ENCODE peak calls at places on chromosome 2, in ten cellular contexts. One of them, this sample, is unnamed.

GRCh38 chr2:48844418-48845155 is 89.1 kb upstream of the LHCGR start:
- DNase-seq in cardiac muscle cell: peak; percentile 73
- DNase-seq in fibroblast of pulmonary artery: peak; percentile 42
- DNase-seq in hepatocyte: no peak
- DNase-seq in left lung: no peak
- DNase-seq in fibroblast of lung: peak; percentile 51
- DNase-seq in lower lobe of right lung: no peak
- DNase-seq in upper lobe of right lung: no peak
- DNase-seq in cardiac fibroblast: peak; percentile 29
- DNase-seq in spleen: no peak
- DNase-seq in this sample: no peak

GRCh38 chr2:231687133-231687852 is 21.0 kb upstream of the PTMA start:
- DNase-seq in hepatocyte: peak; percentile 67
- DNase-seq in fibroblast of pulmonary artery: peak; percentile 40
- DNase-seq in fibroblast of lung: peak; percentile 42
- DNase-seq in cardiac fibroblast: peak; percentile 60
- DNase-seq in lower lobe of right lung: peak; percentile 82
- DNase-seq in left lung: peak; percentile 64
- DNase-seq in upper lobe of right lung: peak; percentile 89
- DNase-seq in cardiac muscle cell: peak; percentile 64
- DNase-seq in spleen: peak; percentile 93
- DNase-seq in this sample: no peak

GRCh38 chr2:37635359-37636208 is 35.9 kb downstream of the CDC42EP3 start:
- DNase-seq in cardiac muscle cell: peak; percentile 86
- DNase-seq in upper lobe of right lung: peak; percentile 67
- DNase-seq in spleen: peak; percentile 81
- DNase-seq in left lung: peak; percentile 73
- DNase-seq in lower lobe of right lung: peak; percentile 68
- DNase-seq in fibroblast of pulmonary artery: peak; percentile 84
- DNase-seq in hepatocyte: peak; percentile 30
- DNase-seq in cardiac fibroblast: peak; percentile 71
- DNase-seq in fibroblast of lung: peak; percentile 73
- DNase-seq in this sample: peak; percentile 78

GRCh38 chr2:222554511-222554910 is 101.4 kb downstream of the FARSB start:
- DNase-seq in fibroblast of pulmonary artery: no peak
- DNase-seq in hepatocyte: no peak
- DNase-seq in fibroblast of lung: no peak
- DNase-seq in cardiac muscle cell: peak; percentile 6
- DNase-seq in spleen: no peak
- DNase-seq in lower lobe of right lung: no peak
- DNase-seq in cardiac fibroblast: no peak
- DNase-seq in left lung: no peak
- DNase-seq in upper lobe of right lung: no peak
- DNase-seq in this sample: no peak

GRCh38 chr2:222535477-222535876 is 111.1 kb downstream of the SGPP2 start:
- DNase-seq in lower lobe of right lung: no peak
- DNase-seq in cardiac fibroblast: no peak
- DNase-seq in fibroblast of lung: no peak
- DNase-seq in fibroblast of pulmonary artery: no peak
- DNase-seq in spleen: no peak
- DNase-seq in left lung: no peak
- DNase-seq in cardiac muscle cell: no peak
- DNase-seq in upper lobe of right lung: no peak
- DNase-seq in hepatocyte: no peak
- DNase-seq in this sample: no peak

GRCh38 chr2:75108937-75109482 is 90.3 kb downstream of the TACR1 start:
- DNase-seq in fibroblast of lung: no peak
- DNase-seq in lower lobe of right lung: no peak
- DNase-seq in cardiac fibroblast: no peak
- DNase-seq in hepatocyte: no peak
- DNase-seq in spleen: no peak
- DNase-seq in left lung: no peak
- DNase-seq in upper lobe of right lung: no peak
- DNase-seq in cardiac muscle cell: no peak
- DNase-seq in fibroblast of pulmonary artery: no peak
- DNase-seq in this sample: no peak

GRCh38 chr2:231228974-231229373 is 30.5 kb downstream of the ARMC9 start:
- DNase-seq in spleen: no peak
- DNase-seq in lower lobe of right lung: no peak
- DNase-seq in cardiac muscle cell: no peak
- DNase-seq in left lung: no peak
- DNase-seq in hepatocyte: no peak
- DNase-seq in upper lobe of right lung: no peak
- DNase-seq in fibroblast of lung: no peak
- DNase-seq in cardiac fibroblast: no peak
- DNase-seq in fibroblast of pulmonary artery: no peak
- DNase-seq in this sample: no peak

GRCh38 chr2:46062637-46063412 is 234.4 kb upstream of the EPAS1 start:
- DNase-seq in fibroblast of pulmonary artery: peak; percentile 97
- DNase-seq in cardiac fibroblast: peak; percentile 96
- DNase-seq in spleen: peak; percentile 80
- DNase-seq in fibroblast of lung: peak; percentile 92
- DNase-seq in cardiac muscle cell: peak; percentile 96
- DNase-seq in left lung: peak; percentile 67
- DNase-seq in upper lobe of right lung: peak; percentile 70
- DNase-seq in hepatocyte: peak; percentile 90
- DNase-seq in lower lobe of right lung: peak; percentile 71
- DNase-seq in this sample: peak; percentile 73

GRCh38 chr2:165911981-165912380 is 41.6 kb downstream of the TTC21B start:
- DNase-seq in hepatocyte: no peak
- DNase-seq in fibroblast of lung: no peak
- DNase-seq in cardiac muscle cell: no peak
- DNase-seq in left lung: no peak
- DNase-seq in upper lobe of right lung: no peak
- DNase-seq in fibroblast of pulmonary artery: no peak
- DNase-seq in spleen: no peak
- DNase-seq in lower lobe of right lung: no peak
- DNase-seq in cardiac fibroblast: no peak
- DNase-seq in this sample: no peak

GRCh38 chr2:223264541-223265171 is 212.7 kb downstream of the KCNE4 start:
- DNase-seq in fibroblast of lung: no peak
- DNase-seq in lower lobe of right lung: no peak
- DNase-seq in left lung: no peak
- DNase-seq in hepatocyte: no peak
- DNase-seq in cardiac muscle cell: no peak
- DNase-seq in upper lobe of right lung: no peak
- DNase-seq in spleen: no peak
- DNase-seq in fibroblast of pulmonary artery: no peak
- DNase-seq in cardiac fibroblast: no peak
- DNase-seq in this sample: no peak

DNA sequence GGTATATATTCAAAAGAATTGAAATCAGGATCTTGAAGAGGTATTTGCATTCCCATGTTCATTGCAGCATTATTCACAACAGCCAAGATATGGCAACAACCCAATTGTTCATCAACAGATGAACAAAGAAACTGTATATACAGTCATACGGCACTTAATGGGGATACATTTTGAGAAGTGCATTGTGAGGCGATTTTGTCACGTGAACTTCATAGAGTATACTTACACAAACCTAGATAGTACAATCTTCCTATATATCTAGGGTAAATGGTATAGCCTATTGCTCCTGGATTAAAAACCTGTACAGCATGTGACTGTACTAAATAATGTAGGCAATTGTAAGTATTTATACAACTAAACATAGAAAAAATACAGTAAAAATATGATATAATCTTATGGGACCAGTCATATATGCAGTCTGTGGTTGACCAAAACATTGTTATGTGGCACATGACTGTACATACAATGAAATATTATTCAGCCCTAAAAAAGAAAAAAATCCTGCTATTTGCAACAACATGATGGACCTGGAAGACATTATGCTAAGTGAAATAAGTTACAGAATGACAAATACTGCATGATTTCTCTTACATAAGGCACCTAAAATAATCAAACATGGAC is 9.2 kb upstream of the BBS5 start:
- DNase-seq in cardiac fibroblast: no peak
- DNase-seq in fibroblast of pulmonary artery: no peak
- DNase-seq in spleen: no peak
- DNase-seq in lower lobe of right lung: no peak
- DNase-seq in upper lobe of right lung: no peak
- DNase-seq in hepatocyte: no peak
- DNase-seq in cardiac muscle cell: no peak
- DNase-seq in left lung: no peak
- DNase-seq in fibroblast of lung: no peak
- DNase-seq in this sample: no peak
- TF ChIP-seq CTCF in cardiac fibroblast: no peak
- TF ChIP-seq CTCF in fibroblast of pulmonary artery: no peak
- TF ChIP-seq CTCF in spleen: no peak
- TF ChIP-seq CTCF in lower lobe of right lung: no peak
- TF ChIP-seq CTCF in upper lobe of right lung: no peak
- TF ChIP-seq CTCF in hepatocyte: no peak
- TF ChIP-seq CTCF in cardiac muscle cell: no peak
- TF ChIP-seq CTCF in left lung: no peak
- TF ChIP-seq CTCF in fibroblast of lung: no peak
- TF ChIP-seq CTCF in this sample: no peak

DNA sequence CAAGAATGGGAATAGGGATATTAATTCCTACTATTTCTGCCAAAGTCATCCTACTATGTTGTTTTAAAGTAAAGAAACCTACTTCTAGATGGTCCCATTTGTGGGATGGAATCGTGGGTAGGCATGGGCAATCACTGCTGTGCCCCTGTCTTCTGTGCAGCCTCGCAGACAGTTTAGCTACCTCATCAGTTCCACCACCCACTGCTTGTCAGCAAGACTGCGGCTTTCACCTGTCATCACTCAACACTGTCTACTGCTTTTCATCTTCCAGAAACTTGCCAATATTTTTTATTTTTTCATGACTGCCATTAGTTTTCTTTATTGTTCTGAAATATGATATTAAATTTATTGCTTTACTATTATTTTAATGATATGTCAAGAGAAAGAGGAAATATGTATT is 368.1 kb upstream of the KYNU start:
- DNase-seq in fibroblast of pulmonary artery: no peak
- DNase-seq in spleen: no peak
- DNase-seq in hepatocyte: no peak
- DNase-seq in cardiac fibroblast: no peak
- DNase-seq in lower lobe of right lung: no peak
- DNase-seq in cardiac muscle cell: no peak
- DNase-seq in fibroblast of lung: no peak
- DNase-seq in left lung: no peak
- DNase-seq in upper lobe of right lung: no peak
- DNase-seq in this sample: no peak
- H3K4me3 ChIP-seq in fibroblast of pulmonary artery: no peak overlapping the region
- H3K4me3 ChIP-seq in spleen: no peak overlapping the region
- H3K4me3 ChIP-seq in hepatocyte: no peak overlapping the region
- H3K4me3 ChIP-seq in cardiac fibroblast: no peak overlapping the region
- H3K4me3 ChIP-seq in lower lobe of right lung: no peak overlapping the region
- H3K4me3 ChIP-seq in cardiac muscle cell: no peak overlapping the region
- H3K4me3 ChIP-seq in fibroblast of lung: no peak overlapping the region
- H3K4me3 ChIP-seq in left lung: no peak overlapping the region
- H3K4me3 ChIP-seq in upper lobe of right lung: no peak overlapping the region
- H3K4me3 ChIP-seq in this sample: no peak overlapping the region

GRCh38 chr2:98155721-98156120 is 68.8 kb downstream of the VWA3B start:
- DNase-seq in fibroblast of lung: no peak
- DNase-seq in left lung: no peak
- DNase-seq in spleen: no peak
- DNase-seq in hepatocyte: no peak
- DNase-seq in cardiac fibroblast: no peak
- DNase-seq in upper lobe of right lung: no peak
- DNase-seq in fibroblast of pulmonary artery: no peak
- DNase-seq in lower lobe of right lung: no peak
- DNase-seq in cardiac muscle cell: no peak
- DNase-seq in this sample: no peak

GRCh38 chr2:98158305-98158704 is 71.3 kb downstream of the VWA3B start:
- DNase-seq in fibroblast of lung: no peak
- DNase-seq in left lung: no peak
- DNase-seq in upper lobe of right lung: no peak
- DNase-seq in lower lobe of right lung: no peak
- DNase-seq in hepatocyte: no peak
- DNase-seq in cardiac muscle cell: no peak
- DNase-seq in fibroblast of pulmonary artery: no peak
- DNase-seq in cardiac fibroblast: no peak
- DNase-seq in spleen: no peak
- DNase-seq in this sample: no peak

GRCh38 chr2:98155291-98155690 is 68.3 kb downstream of the VWA3B start:
- DNase-seq in cardiac muscle cell: no peak
- DNase-seq in left lung: no peak
- DNase-seq in fibroblast of lung: no peak
- DNase-seq in fibroblast of pulmonary artery: no peak
- DNase-seq in hepatocyte: no peak
- DNase-seq in spleen: no peak
- DNase-seq in cardiac fibroblast: no peak
- DNase-seq in upper lobe of right lung: no peak
- DNase-seq in lower lobe of right lung: no peak
- DNase-seq in this sample: no peak

GRCh38 chr2:98160574-98160973 is 73.6 kb downstream of the VWA3B start:
- DNase-seq in fibroblast of lung: no peak
- DNase-seq in cardiac muscle cell: peak; percentile 6
- DNase-seq in spleen: no peak
- DNase-seq in hepatocyte: no peak
- DNase-seq in lower lobe of right lung: no peak
- DNase-seq in fibroblast of pulmonary artery: no peak
- DNase-seq in left lung: no peak
- DNase-seq in cardiac fibroblast: no peak
- DNase-seq in upper lobe of right lung: no peak
- DNase-seq in this sample: no peak

DNA sequence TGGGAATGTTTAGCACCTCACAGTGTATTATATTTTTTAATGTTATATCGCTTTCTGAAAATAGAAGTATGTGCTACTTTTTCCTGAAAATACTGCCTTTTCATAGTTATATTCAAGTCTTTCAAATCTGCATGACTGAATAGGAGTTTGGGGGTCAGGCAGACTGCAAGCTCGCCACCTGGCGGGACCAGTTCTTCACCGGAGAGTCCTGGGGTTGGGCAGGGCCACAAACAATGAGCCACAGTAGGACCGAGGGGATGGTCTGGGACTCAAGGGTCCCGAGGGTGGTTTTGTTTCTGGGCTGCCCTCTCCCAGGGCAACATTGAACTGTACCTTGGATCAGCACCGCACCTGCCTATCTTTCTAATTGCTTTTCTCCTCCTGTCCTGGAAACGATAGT is 70.6 kb downstream of the VWA3B start:
- DNase-seq in fibroblast of pulmonary artery: no peak
- DNase-seq in hepatocyte: no peak
- DNase-seq in fibroblast of lung: no peak
- DNase-seq in left lung: no peak
- DNase-seq in cardiac muscle cell: no peak
- DNase-seq in spleen: no peak
- DNase-seq in cardiac fibroblast: no peak
- DNase-seq in lower lobe of right lung: no peak
- DNase-seq in upper lobe of right lung: no peak
- DNase-seq in this sample: no peak
- TF ChIP-seq CTCF in fibroblast of pulmonary artery: no peak
- TF ChIP-seq CTCF in hepatocyte: peak; percentile 20
- TF ChIP-seq CTCF in fibroblast of lung: no peak
- TF ChIP-seq CTCF in left lung: no peak
- TF ChIP-seq CTCF in cardiac muscle cell: no peak
- TF ChIP-seq CTCF in spleen: no peak
- TF ChIP-seq CTCF in cardiac fibroblast: no peak
- TF ChIP-seq CTCF in lower lobe of right lung: no peak
- TF ChIP-seq CTCF in upper lobe of right lung: no peak
- TF ChIP-seq CTCF in this sample: peak; percentile 18

DNA sequence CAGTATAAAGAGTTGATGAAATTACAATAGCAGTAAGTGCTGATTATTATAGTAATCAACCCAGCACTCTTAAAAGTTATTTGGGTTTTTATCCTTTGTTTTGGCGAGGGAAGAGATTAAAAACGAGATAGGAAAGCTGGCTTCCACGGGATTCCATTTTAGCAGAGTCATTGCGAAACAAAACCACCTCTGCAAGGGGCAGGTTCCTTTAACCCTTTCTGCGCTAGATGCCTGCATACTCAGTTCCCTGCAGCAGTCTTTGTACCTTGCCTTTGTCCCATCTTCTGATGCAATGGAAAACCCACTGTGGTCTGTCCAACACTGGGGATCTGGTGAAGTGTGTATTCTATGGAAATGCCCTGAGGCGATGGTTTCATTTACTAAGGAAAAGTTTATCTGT is 2.7 kb downstream of the YPEL5 start:
- DNase-seq in fibroblast of pulmonary artery: peak; percentile 6
- DNase-seq in cardiac muscle cell: peak; percentile 24
- DNase-seq in hepatocyte: peak; percentile 37
- DNase-seq in left lung: no peak
- DNase-seq in lower lobe of right lung: no peak
- DNase-seq in fibroblast of lung: no peak
- DNase-seq in cardiac fibroblast: peak; percentile 14
- DNase-seq in spleen: no peak
- DNase-seq in upper lobe of right lung: no peak
- DNase-seq in this sample: no peak
- H3K4me3 ChIP-seq in fibroblast of pulmonary artery: no peak overlapping the region
- H3K4me3 ChIP-seq in cardiac muscle cell: peak overlapping the region; percentile 6
- H3K4me3 ChIP-seq in hepatocyte: no peak overlapping the region
- H3K4me3 ChIP-seq in left lung: no peak overlapping the region
- H3K4me3 ChIP-seq in lower lobe of right lung: peak overlapping the region; percentile 7
- H3K4me3 ChIP-seq in fibroblast of lung: no peak overlapping the region
- H3K4me3 ChIP-seq in cardiac fibroblast: no peak overlapping the region
- H3K4me3 ChIP-seq in spleen: no peak overlapping the region
- H3K4me3 ChIP-seq in upper lobe of right lung: peak overlapping the region; percentile 8
- H3K4me3 ChIP-seq in this sample: no peak overlapping the region

This sample was measured in AG09309.